ENCODE peak calls at places on chromosomes 5 and 9, in seven cellular contexts. G is uterus; U is CD8-positive, alpha-beta memory T cell; K is cardiac muscle cell; Y is neural progenitor cell; V is PC-3; A is lower lobe of right lung. N is an unnamed sample.

GRCh38 chr5:67402526-67402925 is 205.9 kb upstream of the CD180 start:
- DNase-seq in A (no peak), K (no peak), U (no peak), G (no peak), Y (no peak), V (no peak), N (no peak)

GRCh38 chr5:97641081-97641480 is 458.0 kb upstream of the RIOK2 start:
- DNase-seq in A (no peak), U (no peak), K (no peak), V (no peak), G (no peak), Y (no peak), N (no peak)

GRCh38 chr9:107138261-107138992 is 144.7 kb upstream of the RAD23B start:
- DNase-seq in A (no peak), Y (no peak), V (no peak), K (peak; percentile 36), G (no peak), U (no peak), N (peak; percentile 16)

GRCh38 chr5:116370886-116371285 is 203.7 kb downstream of the SEMA6A start:
- DNase-seq in A (no peak), V (peak; percentile 3), G (no peak), Y (no peak), K (peak; percentile 45), U (no peak), N (no peak)

GRCh38 chr5:132662925-132663770 is 5.2 kb downstream of the IL13 start:
- DNase-seq in Y (no peak), K (peak; percentile 23), V (no peak), G (no peak), U (peak; percentile 25), A (no peak), N (no peak)

GRCh38 chr9:92147854-92148184 is 32.6 kb upstream of the SPTLC1 start:
- DNase-seq in U (no peak), Y (no peak), A (no peak), V (no peak), G (no peak), K (no peak), N (no peak)

GRCh38 chr9:94974154-94974860 is 247.8 kb downstream of the AOPEP start:
- DNase-seq in K (no peak), Y (no peak), V (no peak), A (no peak), U (no peak), G (no peak), N (no peak)

GRCh38 chr5:90534922-90535321 is 5.5 kb upstream of the LYSMD3 start:
- DNase-seq in Y (no peak), K (no peak), A (no peak), V (peak; percentile 83), U (no peak), G (no peak), N (no peak)

GRCh38 chr9:15135167-15135792 is 171.7 kb downstream of the TTC39B start:
- DNase-seq in G (peak; percentile 67), Y (peak; percentile 90), V (peak; percentile 79), U (peak; percentile 5), A (no peak), K (peak; percentile 86), N (peak; percentile 63)

GRCh38 chr5:143037071-143037470 is 266.9 kb downstream of the ARHGAP26 start:
- DNase-seq in Y (peak; percentile 55), U (no peak), G (no peak), A (no peak), V (peak; percentile 19), K (no peak), N (peak; percentile 31)

GRCh38 chr5:124234022-124234899 is 512.2 kb downstream of the ZNF608 start:
- DNase-seq in A (no peak), Y (no peak), U (no peak), V (no peak), K (peak; percentile 15), G (no peak), N (no peak)

GRCh38 chr5:5492087-5492933 is 69.8 kb downstream of the ICE1 start:
- DNase-seq in G (no peak), Y (peak; percentile 69), U (peak; percentile 11), V (peak; percentile 72), K (peak; percentile 74), A (no peak), N (no peak)

GRCh38 chr5:154642499-154643245 is 112.5 kb upstream of the LARP1 start:
- DNase-seq in Y (peak; percentile 31), V (peak; percentile 56), G (no peak), U (no peak), K (peak; percentile 53), A (no peak), N (peak; percentile 49)

GRCh38 chr9:132381966-132382541 is 24.6 kb downstream of the TTF1 start:
- DNase-seq in Y (no peak), K (no peak), U (no peak), V (no peak), G (no peak), A (no peak), N (peak; percentile 25)

GRCh38 chr5:39650234-39650816 is 225.5 kb upstream of the DAB2 start:
- DNase-seq in G (no peak), V (peak; percentile 31), Y (no peak), A (no peak), U (no peak), K (no peak), N (no peak)

GRCh38 chr9:21533597-21533996 is 51.5 kb upstream of the IFNE start:
- DNase-seq in Y (no peak), G (no peak), K (no peak), U (no peak), V (no peak), A (no peak), N (no peak)

GRCh38 chr5:90981177-90981576 is 401.9 kb downstream of the ARRDC3 start:
- DNase-seq in Y (no peak), K (no peak), G (no peak), A (no peak), V (no peak), U (no peak), N (no peak)

GRCh38 chr5:44538831-44539539 is 149.8 kb upstream of the FGF10 start:
- DNase-seq in V (no peak), U (no peak), G (no peak), Y (no peak), K (no peak), A (no peak), N (no peak)

GRCh38 chr5:54793612-54794436 is 191.6 kb downstream of the ESM1 start:
- DNase-seq in K (no peak), U (no peak), V (no peak), A (no peak), G (no peak), Y (no peak), N (no peak)

GRCh38 chr5:90488791-90489190 is 14.1 kb downstream of the POLR3G start:
- DNase-seq in A (no peak), U (no peak), V (peak; percentile 39), Y (no peak), G (no peak), K (no peak), N (no peak)

GRCh38 chr5:159324097-159324760 is 6.1 kb downstream of the IL12B start:
- DNase-seq in A (no peak), K (peak; percentile 27), G (no peak), V (peak; percentile 7), U (no peak), Y (no peak), N (no peak)

GRCh38 chr9:126861707-126862460 is 1.4 kb downstream of the ZBTB34 start:
- DNase-seq in Y (peak; percentile 44), K (peak; percentile 70), V (peak; percentile 10), G (no peak), U (no peak), A (peak; percentile 68), N (no peak)
- H3K27ac ChIP-seq in Y (no peak overlapping the region), K (peak overlapping the region; percentile 95), V (no peak overlapping the region), G (peak overlapping the region; percentile 91), U (peak overlapping the region; percentile 32), A (peak overlapping the region; percentile 86), N (peak overlapping the region; percentile 96)

GRCh38 chr5:172144931-172145869 is 42.8 kb downstream of the STK10 start:
- DNase-seq in V (no peak), A (no peak), G (no peak), U (no peak), Y (no peak), K (no peak), N (no peak)
- H3K27ac ChIP-seq in V (no peak overlapping the region), A (no peak overlapping the region), G (no peak overlapping the region), U (peak overlapping the region; percentile 38), Y (no peak overlapping the region), K (no peak overlapping the region), N (no peak overlapping the region)

GRCh38 chr5:137890850-137891249 is 1.6 kb downstream of the PKD2L2 start:
- DNase-seq in V (peak; percentile 45), Y (no peak), U (no peak), A (no peak), G (no peak), K (no peak), N (no peak)

GRCh38 chr5:137888489-137888874 is 775 bp upstream of the PKD2L2 start:
- DNase-seq in Y (peak; percentile 8), A (no peak), V (no peak), U (no peak), G (no peak), K (no peak), N (no peak)

GRCh38 chr5:137894586-137894985 is 5.3 kb downstream of the PKD2L2 start:
- DNase-seq in U (no peak), G (no peak), A (no peak), K (no peak), Y (no peak), V (no peak), N (no peak)

GRCh38 chr5:137888875-137889759 is at the start of gene PKD2L2:
- DNase-seq in U (peak; percentile 65), G (peak; percentile 84), K (peak; percentile 96), A (peak; percentile 90), Y (peak; percentile 84), V (peak; percentile 86), N (peak; percentile 76)

DNA sequence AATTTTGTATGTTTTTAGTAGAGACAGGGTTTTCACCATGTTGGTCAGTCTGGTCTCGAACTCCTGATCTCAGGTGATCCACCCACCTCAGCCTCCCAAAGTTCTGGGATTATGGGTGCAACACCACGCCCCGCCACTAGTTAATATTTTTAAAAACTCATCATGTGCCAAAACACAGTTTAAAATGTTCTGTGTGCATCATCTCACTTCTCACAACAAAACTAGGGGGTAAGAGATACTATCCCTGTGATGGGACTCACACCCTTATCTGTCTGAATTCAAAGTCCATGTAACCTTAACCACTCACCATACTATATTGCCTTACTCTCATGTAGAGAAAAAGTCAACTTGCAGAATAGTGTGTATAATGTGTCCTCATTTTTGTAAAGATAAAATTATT is 2.6 kb downstream of the PKD2L2 start:
- DNase-seq in K (no peak), U (no peak), G (no peak), V (no peak), A (no peak), Y (no peak), N (no peak)
- H3K27ac ChIP-seq in K (no peak overlapping the region), U (no peak overlapping the region), G (no peak overlapping the region), V (no peak overlapping the region), A (no peak overlapping the region), Y (no peak overlapping the region), N (no peak overlapping the region)

GRCh38 chr5:56349461-56349860 is 116.3 kb upstream of the ANKRD55 start:
- DNase-seq in V (no peak), A (no peak), K (no peak), G (no peak), U (no peak), Y (no peak), N (no peak)

GRCh38 chr5:56352808-56353590 is 119.9 kb upstream of the ANKRD55 start:
- DNase-seq in K (no peak), V (no peak), U (no peak), Y (no peak), G (no peak), A (no peak), N (no peak)

GRCh38 chr5:56350595-56351170 is 117.6 kb upstream of the ANKRD55 start:
- DNase-seq in V (peak; percentile 89), K (peak; percentile 80), A (peak; percentile 50), U (no peak), Y (no peak), G (peak; percentile 77), N (peak; percentile 25)

GRCh38 chr5:56346717-56347116 is 113.6 kb upstream of the ANKRD55 start:
- DNase-seq in G (no peak), A (no peak), U (no peak), V (no peak), Y (no peak), K (no peak), N (no peak)

GRCh38 chr5:56350030-56350594 is 117.0 kb upstream of the ANKRD55 start:
- DNase-seq in A (no peak), K (no peak), U (no peak), G (no peak), Y (no peak), V (no peak), N (no peak)
- H3K27ac ChIP-seq in A (no peak overlapping the region), K (no peak overlapping the region), U (no peak overlapping the region), G (peak overlapping the region; percentile 63), Y (no peak overlapping the region), V (peak overlapping the region; percentile 76), N (no peak overlapping the region)